ENCODE peak calls at places on chromosomes 6 and 20, in four cellular contexts. Y, L, Q and I are unnamed samples.

GRCh38 chr20:39347626-39348025 is 385.5 kb downstream of the DHX35 start:
- DNase-seq in Y (no peak), L (no peak), Q (no peak), I (no peak)

GRCh38 chr20:15248618-15249395 is 911.4 kb upstream of the FLRT3 start:
- DNase-seq in Y (no peak), L (no peak), Q (no peak), I (no peak)

GRCh38 chr6:48747040-48747439 is 636.0 kb upstream of the PTCHD4 start:
- DNase-seq in Y (no peak), L (no peak), Q (no peak), I (no peak)

GRCh38 chr6:90123796-90124195 is 172.8 kb downstream of the BACH2 start:
- DNase-seq in Y (peak), L (no peak), Q (peak), I (no peak)

GRCh38 chr6:35624341-35625070 is 64.2 kb downstream of the FKBP5 start:
- DNase-seq in Y (no peak), L (no peak), Q (no peak), I (no peak)

GRCh38 chr6:6885521-6886088 is 222.2 kb upstream of the RREB1 start:
- DNase-seq in Y (no peak), L (peak), Q (no peak), I (peak)

GRCh38 chr6:15444881-15445280 is 199.0 kb downstream of the JARID2 start:
- DNase-seq in Y (peak), L (no peak), Q (no peak), I (no peak)

GRCh38 chr6:44701038-44701636 is 313.6 kb downstream of the CDC5L start:
- DNase-seq in Y (no peak), L (no peak), Q (no peak), I (no peak)

GRCh38 chr20:57481281-57481711 is 43.6 kb downstream of the CTCFL start:
- DNase-seq in Y (no peak), L (no peak), Q (no peak), I (no peak)

GRCh38 chr6:11710968-11711643 is 67.5 kb downstream of the ADTRP start:
- DNase-seq in Y (no peak), L (peak), Q (no peak), I (no peak)

GRCh38 chr6:82862543-82862942 is 203.1 kb downstream of the UBE3D start:
- DNase-seq in Y (peak), L (no peak), Q (no peak), I (no peak)

GRCh38 chr6:62009445-62009844 is 276.6 kb downstream of the KHDRBS2 start:
- DNase-seq in Y (no peak), L (no peak), Q (no peak), I (no peak)

GRCh38 chr20:23235173-23236027 is 115.2 kb upstream of the NXT1 start:
- DNase-seq in Y (peak), L (peak), Q (no peak), I (no peak)

GRCh38 chr20:23445596-23446217 is 6.2 kb downstream of the CSTL1 start:
- DNase-seq in Y (peak), L (no peak), Q (no peak), I (no peak)

GRCh38 chr20:42260216-42260615 is 642.0 kb upstream of the CHD6 start:
- DNase-seq in Y (no peak), L (no peak), Q (no peak), I (no peak)

GRCh38 chr6:73580247-73581149 is 59.7 kb upstream of the EEF1A1 start:
- DNase-seq in Y (peak), L (peak), Q (peak), I (peak)

GRCh38 chr20:53927990-53928389 is 142.4 kb downstream of the BCAS1 start:
- DNase-seq in Y (no peak), L (no peak), Q (no peak), I (no peak)

GRCh38 chr6:133242761-133243590 is 1.8 kb downstream of the EYA4 start:
- DNase-seq in Y (peak), L (no peak), Q (no peak), I (no peak)

GRCh38 chr6:46903175-46903574 is 18.6 kb downstream of the ADGRF5 start:
- DNase-seq in Y (no peak), L (no peak), Q (no peak), I (no peak)

GRCh38 chr6:168120390-168121307 is 41.6 kb upstream of the FRMD1 start:
- DNase-seq in Y (no peak), L (no peak), Q (no peak), I (no peak)

GRCh38 chr6:113856011-113856551 is 1.1 kb upstream of the MARCKS start:
- DNase-seq in Y (peak), L (peak), Q (no peak), I (no peak)

GRCh38 chr20:59365611-59366284 is 65.3 kb downstream of the EDN3 start:
- DNase-seq in Y (no peak), L (no peak), Q (no peak), I (no peak)

GRCh38 chr6:54440549-54440948 is 132.3 kb downstream of the TINAG start:
- DNase-seq in Y (no peak), L (no peak), Q (no peak), I (no peak)

GRCh38 chr6:7534192-7534591 is 7.3 kb upstream of the DSP start:
- DNase-seq in Y (no peak), L (no peak), Q (no peak), I (no peak)

GRCh38 chr6:56246941-56247653 is at the start of gene COL21A1:
- DNase-seq in Y (peak), L (no peak), Q (no peak), I (peak)

GRCh38 chr6:46113370-46113769 is 16.4 kb upstream of the ENPP4 start:
- DNase-seq in Y (no peak), L (no peak), Q (no peak), I (no peak)

GRCh38 chr20:31822421-31823330 is 3.5 kb downstream of the MYLK2 start:
- DNase-seq in Y (peak), L (peak), Q (peak), I (peak)

GRCh38 chr6:165819394-165819793 is 156.4 kb upstream of the PDE10A start:
- DNase-seq in Y (no peak), L (no peak), Q (no peak), I (no peak)

GRCh38 chr6:111711476-111711875 is 105.8 kb upstream of the TRAF3IP2 start:
- DNase-seq in Y (no peak), L (peak), Q (no peak), I (peak)

GRCh38 chr6:164854526-164854925 is 454.9 kb downstream of the C6orf118 start:
- DNase-seq in Y (no peak), L (no peak), Q (no peak), I (no peak)

GRCh38 chr20:64242003-64242796 is 13.3 kb upstream of the PCMTD2 start:
- DNase-seq in Y (no peak), L (no peak), Q (no peak), I (no peak)

GRCh38 chr20:2299301-2299700 is 3.5 kb downstream of the TGM3 start:
- DNase-seq in Y (no peak), L (no peak), Q (no peak), I (no peak)

GRCh38 chr6:150418825-150419594 is 50.2 kb downstream of the IYD start:
- DNase-seq in Y (peak), L (peak), Q (peak), I (peak)

GRCh38 chr20:1313236-1313964 is 15.5 kb downstream of the SDCBP2 start:
- DNase-seq in Y (peak), L (peak), Q (peak), I (peak)

GRCh38 chr20:42483694-42484303 is 705.9 kb downstream of the PTPRT start:
- DNase-seq in Y (no peak), L (no peak), Q (no peak), I (no peak)

GRCh38 chr6:30321692-30322388 is 4.9 kb upstream of the TRIM39 start:
- DNase-seq in Y (no peak), L (no peak), Q (no peak), I (no peak)